ENCODE peak calls at places on chromosomes 16 and 17, in ten cellular contexts. L is GM13976, X is HAP-1, G is endodermal cell, S is HFF-Myc, O is coronary artery, A is activated gamma-delta T cell, P is fibroblast of lung, N is AG08395, Y is C1 segment of cervical spinal cord. K is an unnamed sample.

GRCh38 chr16:83995756-83996155 is 27.7 kb downstream of the NECAB2 start:
- DNase-seq in P (peak; percentile 8), X (no peak), S (no peak), L (peak; percentile 53), G (peak; percentile 76), O (no peak), N (no peak), A (no peak), Y (no peak), K (no peak)

GRCh38 chr16:84764970-84765369 is 54.8 kb upstream of the CRISPLD2 start:
- DNase-seq in A (no peak), S (no peak), Y (no peak), O (peak; percentile 19), P (peak; percentile 90), G (no peak), X (no peak), L (no peak), N (no peak), K (no peak)

GRCh38 chr16:80667258-80667560 is 126.4 kb downstream of the DYNLRB2 start:
- DNase-seq in O (no peak), Y (no peak), S (no peak), G (no peak), P (no peak), X (no peak), A (no peak), N (no peak), L (no peak), K (no peak)

GRCh38 chr16:85239871-85240270 is 127.6 kb upstream of the CIBAR2 start:
- DNase-seq in P (no peak), O (no peak), A (no peak), X (no peak), L (no peak), S (no peak), G (no peak), Y (no peak), N (no peak), K (no peak)

GRCh38 chr17:81309140-81309858 is 14.2 kb upstream of the SLC38A10 start:
- DNase-seq in L (peak; percentile 76), N (peak; percentile 89), P (peak; percentile 74), O (peak; percentile 85), S (no peak), X (peak; percentile 90), A (no peak), Y (peak; percentile 28), G (peak; percentile 92), K (peak; percentile 40)

GRCh38 chr17:80789356-80789902 is 202.2 kb upstream of the CHMP6 start:
- DNase-seq in P (peak; percentile 96), S (peak; percentile 90), O (peak; percentile 60), L (peak; percentile 56), N (peak; percentile 90), Y (no peak), G (peak; percentile 39), X (no peak), A (no peak), K (peak; percentile 45)

GRCh38 chr16:67393111-67393789 is at the start of gene TPPP3:
- DNase-seq in G (peak; percentile 92), N (peak; percentile 91), L (peak; percentile 71), P (peak; percentile 78), Y (peak; percentile 68), A (no peak), X (peak; percentile 98), O (peak; percentile 94), S (no peak), K (peak; percentile 45)

GRCh38 chr16:11356573-11357331 is 11.5 kb downstream of the RMI2 start:
- DNase-seq in A (no peak), X (peak; percentile 80), Y (no peak), L (peak; percentile 68), G (peak; percentile 92), N (peak; percentile 63), P (peak; percentile 72), S (no peak), O (no peak), K (peak; percentile 40)

GRCh38 chr16:87344931-87345631 is 27.9 kb upstream of the C16orf95 start:
- DNase-seq in P (no peak), L (no peak), N (no peak), O (no peak), S (no peak), A (peak; percentile 29), Y (no peak), G (no peak), X (no peak), K (no peak)

GRCh38 chr17:69130627-69131293 is 10.9 kb downstream of the ABCA6 start:
- DNase-seq in X (no peak), N (no peak), S (no peak), Y (no peak), P (no peak), O (no peak), L (no peak), G (no peak), A (no peak), K (no peak)

GRCh38 chr17:9021985-9022552 is 759 bp downstream of the NTN1 start:
- DNase-seq in G (peak; percentile 84), S (no peak), Y (no peak), N (no peak), P (peak; percentile 15), X (peak; percentile 60), L (peak; percentile 59), A (no peak), O (no peak), K (no peak)

GRCh38 chr16:72172105-72173034 is at the start of gene PMFBP1:
- DNase-seq in A (no peak), G (no peak), P (peak; percentile 60), N (peak; percentile 55), L (peak; percentile 60), S (peak; percentile 56), X (no peak), Y (no peak), O (no peak), K (peak; percentile 27)

GRCh38 chr17:64281962-64282752 is 19.1 kb upstream of the TEX2 start:
- DNase-seq in P (peak; percentile 88), L (peak; percentile 72), G (peak; percentile 85), A (no peak), S (peak; percentile 44), O (no peak), N (peak; percentile 73), Y (peak; percentile 28), X (peak; percentile 78), K (peak; percentile 40)

GRCh38 chr16:11131706-11132105 is 124.3 kb downstream of the SOCS1 start:
- DNase-seq in Y (no peak), A (no peak), X (no peak), S (no peak), G (no peak), N (no peak), P (no peak), L (no peak), O (no peak), K (no peak)

GRCh38 chr17:65850486-65850885 is 289.0 kb upstream of the AXIN2 start:
- DNase-seq in A (no peak), O (no peak), P (peak; percentile 12), X (no peak), G (no peak), L (peak; percentile 26), Y (peak; percentile 0), S (no peak), N (peak; percentile 78), K (no peak)

GRCh38 chr17:46795379-46795952 is 23.0 kb downstream of the WNT3 start:
- DNase-seq in N (no peak), S (no peak), O (no peak), A (no peak), L (no peak), P (no peak), G (no peak), Y (no peak), X (no peak), K (no peak)

GRCh38 chr17:28105501-28105900 is 63.0 kb downstream of the NLK start:
- DNase-seq in S (no peak), O (no peak), P (no peak), G (no peak), N (no peak), X (no peak), Y (no peak), L (no peak), A (no peak), K (no peak)

GRCh38 chr16:24685539-24686432 is 43.7 kb upstream of the TNRC6A start:
- DNase-seq in O (peak; percentile 86), Y (no peak), G (peak; percentile 82), A (no peak), P (peak; percentile 76), S (peak; percentile 69), X (peak; percentile 78), N (peak; percentile 84), L (no peak), K (peak; percentile 83)